ENCODE peak calls at places on chromosomes 11 and 22, in six cellular contexts. Q, J, X, B, G and K are unnamed samples.

GRCh38 chr22:44057411-44057987 is 33.4 kb downstream of the PARVB start:
- DNase-seq in X (no peak), Q (no peak), J (peak), B (no peak), G (no peak), K (no peak)

GRCh38 chr11:418343-419247 is 3.8 kb upstream of the SIGIRR start:
- DNase-seq in Q (no peak), G (peak), X (no peak), J (no peak), B (no peak), K (no peak)

GRCh38 chr11:14075118-14075601 is 112.6 kb downstream of the SPON1 start:
- DNase-seq in X (no peak), J (no peak), Q (no peak), B (no peak), G (no peak), K (no peak)

GRCh38 chr11:14974723-14975587 is 2.8 kb upstream of the CALCA start:
- DNase-seq in X (no peak), G (peak), Q (peak), B (no peak), J (no peak), K (peak)

GRCh38 chr11:44575288-44575672 is 9.8 kb downstream of the CD82 start:
- DNase-seq in Q (no peak), B (no peak), J (no peak), X (no peak), G (no peak), K (no peak)

GRCh38 chr22:36292823-36293530 is 40.0 kb downstream of the APOL1 start:
- DNase-seq in G (no peak), J (no peak), X (no peak), Q (no peak), B (no peak), K (no peak)

GRCh38 chr11:125351045-125351867 is 144.8 kb downstream of the FEZ1 start:
- DNase-seq in Q (no peak), G (no peak), B (no peak), X (no peak), J (no peak), K (no peak)

GRCh38 chr11:70567680-70568503 is 169.6 kb downstream of the CTTN start:
- DNase-seq in J (peak), Q (peak), B (no peak), X (no peak), G (peak), K (peak)

GRCh38 chr22:37929390-37929789 is 23.3 kb downstream of the MICALL1 start:
- DNase-seq in X (no peak), J (no peak), G (no peak), B (no peak), Q (no peak), K (no peak)

GRCh38 chr11:46272816-46273427 is 4.5 kb upstream of the CREB3L1 start:
- DNase-seq in Q (no peak), G (peak), X (no peak), J (no peak), B (no peak), K (no peak)

GRCh38 chr11:1743587-1744136 is 6.7 kb downstream of the IFITM10 start:
- DNase-seq in Q (no peak), J (no peak), B (no peak), X (no peak), G (no peak), K (no peak)

GRCh38 chr22:48217596-48217995 is 1455.1 kb downstream of the TBC1D22A start:
- DNase-seq in G (no peak), X (no peak), J (no peak), B (no peak), Q (no peak), K (no peak)

GRCh38 chr11:112795142-112795815 is 165.9 kb upstream of the NCAM1 start:
- DNase-seq in G (peak), B (no peak), J (no peak), Q (peak), X (peak), K (peak)